ENCODE peak calls at places on chromosome 4, in six cellular contexts. R, U, T, X, Q and Y are unnamed samples.

GRCh38 chr4:105871997-105872396 is 23.3 kb upstream of the NPNT start:
- ATAC-seq in U (no peak), Q (no peak), X (no peak), T (no peak), R (no peak), Y (no peak)

GRCh38 chr4:76639292-76639691 is 204.3 kb downstream of the SHROOM3 start:
- ATAC-seq in X (no peak), R (no peak), T (no peak), U (peak), Q (no peak), Y (no peak)

GRCh38 chr4:105158837-105159236 is 12.2 kb downstream of the TET2 start:
- ATAC-seq in X (no peak), R (no peak), Q (peak), U (no peak), T (peak), Y (no peak)

GRCh38 chr4:158805628-158806471 is 37.0 kb downstream of the FNIP2 start:
- ATAC-seq in R (no peak), Q (peak), X (no peak), U (no peak), T (peak), Y (peak)

GRCh38 chr4:132502096-132502552 is 647.0 kb upstream of the PCDH10 start:
- ATAC-seq in T (no peak), U (no peak), Q (no peak), X (no peak), R (peak), Y (no peak)

GRCh38 chr4:39924014-39924413 is 53.7 kb downstream of the PDS5A start:
- ATAC-seq in U (no peak), Q (no peak), R (no peak), T (no peak), X (no peak), Y (no peak)

GRCh38 chr4:184503869-184504300 is 29.5 kb upstream of the IRF2 start:
- ATAC-seq in U (no peak), T (peak), X (peak), R (no peak), Q (peak), Y (no peak)

GRCh38 chr4:153497988-153498967 is 32.1 kb downstream of the TMEM131L start:
- ATAC-seq in T (peak), R (peak), Q (peak), U (no peak), X (peak), Y (peak)

GRCh38 chr4:1625600-1626138 is 58.4 kb downstream of the FAM53A start:
- ATAC-seq in R (no peak), Q (no peak), X (no peak), T (no peak), U (no peak), Y (no peak)

GRCh38 chr4:107279729-107280128 is 243.6 kb upstream of the DKK2 start:
- ATAC-seq in T (no peak), U (no peak), X (no peak), Q (no peak), R (no peak), Y (no peak)

GRCh38 chr4:120446051-120446567 is 379.5 kb upstream of the MAD2L1 start:
- ATAC-seq in T (no peak), Q (no peak), R (peak), U (no peak), X (no peak), Y (no peak)

GRCh38 chr4:128573781-128574508 is 235.6 kb upstream of the JADE1 start:
- ATAC-seq in U (no peak), Q (peak), X (no peak), T (peak), R (no peak), Y (no peak)

GRCh38 chr4:118032691-118033090 is 1.6 kb upstream of the NDST3 start:
- ATAC-seq in T (no peak), X (no peak), R (no peak), Q (no peak), U (no peak), Y (no peak)

GRCh38 chr4:39032218-39033085 is at the start of gene TMEM156:
- ATAC-seq in X (peak), Q (no peak), U (peak), R (peak), T (no peak), Y (no peak)

GRCh38 chr4:185709802-185710486 is 102.0 kb downstream of the SORBS2 start:
- ATAC-seq in U (no peak), X (no peak), R (no peak), Q (no peak), T (no peak), Y (no peak)

GRCh38 chr4:87856816-87857215 is 24.0 kb downstream of the MEPE start:
- ATAC-seq in T (no peak), U (no peak), Q (no peak), X (no peak), R (no peak), Y (no peak)

GRCh38 chr4:86928400-86929255 is 6.2 kb upstream of the AFF1 start:
- ATAC-seq in T (no peak), U (no peak), R (peak), Q (no peak), X (no peak), Y (no peak)

GRCh38 chr4:90099795-90100194 is 27.4 kb upstream of the CCSER1 start:
- ATAC-seq in T (no peak), R (peak), U (no peak), X (peak), Q (no peak), Y (peak)

GRCh38 chr4:82833696-82834313 is 35.2 kb upstream of the SCD5 start:
- ATAC-seq in R (no peak), Q (peak), X (no peak), U (peak), T (peak), Y (peak)

GRCh38 chr4:156475322-156475721 is 496.3 kb downstream of the PDGFC start:
- ATAC-seq in Q (peak), U (peak), R (peak), X (no peak), T (peak), Y (no peak)

GRCh38 chr4:112418092-112418491 is 97.9 kb downstream of the NEUROG2 start:
- ATAC-seq in X (no peak), Q (no peak), U (no peak), T (no peak), R (no peak), Y (no peak)

GRCh38 chr4:40333921-40334352 is 1.2 kb upstream of the CHRNA9 start:
- ATAC-seq in X (no peak), Q (no peak), R (no peak), T (no peak), U (no peak), Y (no peak)

GRCh38 chr4:154585369-154586018 is 5.0 kb downstream of the FGA start:
- ATAC-seq in R (no peak), T (no peak), Q (no peak), X (no peak), U (no peak), Y (no peak)

GRCh38 chr4:84846985-84847384 is 119.5 kb downstream of the WDFY3 start:
- ATAC-seq in Q (no peak), U (no peak), R (no peak), X (no peak), T (no peak), Y (no peak)

GRCh38 chr4:56752985-56753384 is 68.5 kb downstream of the SPINK2 start:
- ATAC-seq in X (no peak), Q (no peak), U (no peak), T (no peak), R (no peak), Y (no peak)

GRCh38 chr4:6598641-6599040 is 23.7 kb downstream of the MAN2B2 start:
- ATAC-seq in U (no peak), R (no peak), X (no peak), Q (no peak), T (peak), Y (no peak)